ENCODE peak calls at places on chromosomes 4 and X, in ten cellular contexts. One of them, this sample, is unnamed.

GRCh38 chr4:76696109-76696508 is 201.8 kb downstream of the SOWAHB start:
- DNase-seq in body of pancreas: no peak
- DNase-seq in dorsolateral prefrontal cortex: no peak
- DNase-seq in fibroblast of the aortic adventitia: peak
- DNase-seq in activated T-cell treated with anti-CD3 and anti-CD28 coated beads, Interleukin-2, amount 50 U/mL, for 72 hours: no peak
- DNase-seq in iris pigment epithelial cell: no peak
- DNase-seq in GM13977: no peak
- DNase-seq in effector memory CD8-positive, alpha-beta T cell: no peak
- DNase-seq in activated CD8-positive, alpha-beta memory T cell treated with anti-CD3 and anti-CD28 coated beads, Interleukin-2, amount 50 U/mL, for 4 hours: no peak
- DNase-seq in lower lobe of right lung: no peak
- DNase-seq in this sample: peak

GRCh38 chrX:153644356-153645125 is 2.5 kb upstream of the DUSP9 start:
- DNase-seq in body of pancreas: no peak
- DNase-seq in fibroblast of the aortic adventitia: no peak
- DNase-seq in iris pigment epithelial cell: no peak
- DNase-seq in activated T-cell treated with anti-CD3 and anti-CD28 coated beads, Interleukin-2, amount 50 U/mL, for 72 hours: no peak
- DNase-seq in dorsolateral prefrontal cortex: no peak
- DNase-seq in lower lobe of right lung: no peak
- DNase-seq in GM13977: no peak
- DNase-seq in effector memory CD8-positive, alpha-beta T cell: no peak
- DNase-seq in activated CD8-positive, alpha-beta memory T cell treated with anti-CD3 and anti-CD28 coated beads, Interleukin-2, amount 50 U/mL, for 4 hours: no peak
- DNase-seq in this sample: peak

GRCh38 chr4:177546745-177547144 is 104.5 kb upstream of the AGA start:
- DNase-seq in activated CD8-positive, alpha-beta memory T cell treated with anti-CD3 and anti-CD28 coated beads, Interleukin-2, amount 50 U/mL, for 4 hours: no peak
- DNase-seq in lower lobe of right lung: no peak
- DNase-seq in effector memory CD8-positive, alpha-beta T cell: no peak
- DNase-seq in activated T-cell treated with anti-CD3 and anti-CD28 coated beads, Interleukin-2, amount 50 U/mL, for 72 hours: no peak
- DNase-seq in body of pancreas: no peak
- DNase-seq in fibroblast of the aortic adventitia: no peak
- DNase-seq in iris pigment epithelial cell: no peak
- DNase-seq in dorsolateral prefrontal cortex: no peak
- DNase-seq in GM13977: no peak
- DNase-seq in this sample: no peak

GRCh38 chr4:135201081-135201480 is 999.5 kb upstream of the PABPC4L start:
- DNase-seq in dorsolateral prefrontal cortex: no peak
- DNase-seq in activated T-cell treated with anti-CD3 and anti-CD28 coated beads, Interleukin-2, amount 50 U/mL, for 72 hours: no peak
- DNase-seq in GM13977: no peak
- DNase-seq in lower lobe of right lung: no peak
- DNase-seq in body of pancreas: no peak
- DNase-seq in activated CD8-positive, alpha-beta memory T cell treated with anti-CD3 and anti-CD28 coated beads, Interleukin-2, amount 50 U/mL, for 4 hours: no peak
- DNase-seq in fibroblast of the aortic adventitia: no peak
- DNase-seq in iris pigment epithelial cell: no peak
- DNase-seq in effector memory CD8-positive, alpha-beta T cell: no peak
- DNase-seq in this sample: no peak

GRCh38 chrX:39772057-39772832 is 325.5 kb downstream of the BCOR start:
- DNase-seq in effector memory CD8-positive, alpha-beta T cell: peak
- DNase-seq in GM13977: peak
- DNase-seq in lower lobe of right lung: peak
- DNase-seq in activated CD8-positive, alpha-beta memory T cell treated with anti-CD3 and anti-CD28 coated beads, Interleukin-2, amount 50 U/mL, for 4 hours: peak
- DNase-seq in fibroblast of the aortic adventitia: no peak
- DNase-seq in iris pigment epithelial cell: peak
- DNase-seq in body of pancreas: peak
- DNase-seq in activated T-cell treated with anti-CD3 and anti-CD28 coated beads, Interleukin-2, amount 50 U/mL, for 72 hours: peak
- DNase-seq in dorsolateral prefrontal cortex: no peak
- DNase-seq in this sample: no peak

GRCh38 chr4:97500423-97500822 is 642.9 kb downstream of the STPG2 start:
- DNase-seq in GM13977: peak
- DNase-seq in activated CD8-positive, alpha-beta memory T cell treated with anti-CD3 and anti-CD28 coated beads, Interleukin-2, amount 50 U/mL, for 4 hours: no peak
- DNase-seq in activated T-cell treated with anti-CD3 and anti-CD28 coated beads, Interleukin-2, amount 50 U/mL, for 72 hours: no peak
- DNase-seq in effector memory CD8-positive, alpha-beta T cell: no peak
- DNase-seq in fibroblast of the aortic adventitia: no peak
- DNase-seq in iris pigment epithelial cell: no peak
- DNase-seq in dorsolateral prefrontal cortex: no peak
- DNase-seq in body of pancreas: no peak
- DNase-seq in lower lobe of right lung: no peak
- DNase-seq in this sample: no peak

GRCh38 chrX:130874751-130875150 is 28.3 kb downstream of the ENOX2 start:
- DNase-seq in effector memory CD8-positive, alpha-beta T cell: no peak
- DNase-seq in dorsolateral prefrontal cortex: no peak
- DNase-seq in fibroblast of the aortic adventitia: peak
- DNase-seq in activated CD8-positive, alpha-beta memory T cell treated with anti-CD3 and anti-CD28 coated beads, Interleukin-2, amount 50 U/mL, for 4 hours: no peak
- DNase-seq in iris pigment epithelial cell: peak
- DNase-seq in lower lobe of right lung: no peak
- DNase-seq in GM13977: no peak
- DNase-seq in activated T-cell treated with anti-CD3 and anti-CD28 coated beads, Interleukin-2, amount 50 U/mL, for 72 hours: no peak
- DNase-seq in body of pancreas: no peak
- DNase-seq in this sample: no peak

GRCh38 chr4:87058272-87059073 is 123.7 kb downstream of the AFF1 start:
- DNase-seq in fibroblast of the aortic adventitia: no peak
- DNase-seq in dorsolateral prefrontal cortex: no peak
- DNase-seq in iris pigment epithelial cell: no peak
- DNase-seq in lower lobe of right lung: peak
- DNase-seq in effector memory CD8-positive, alpha-beta T cell: no peak
- DNase-seq in activated CD8-positive, alpha-beta memory T cell treated with anti-CD3 and anti-CD28 coated beads, Interleukin-2, amount 50 U/mL, for 4 hours: peak
- DNase-seq in GM13977: peak
- DNase-seq in activated T-cell treated with anti-CD3 and anti-CD28 coated beads, Interleukin-2, amount 50 U/mL, for 72 hours: peak
- DNase-seq in body of pancreas: peak
- DNase-seq in this sample: peak

GRCh38 chr4:148800943-148801342 is 358.7 kb upstream of the NR3C2 start:
- DNase-seq in activated T-cell treated with anti-CD3 and anti-CD28 coated beads, Interleukin-2, amount 50 U/mL, for 72 hours: no peak
- DNase-seq in lower lobe of right lung: no peak
- DNase-seq in iris pigment epithelial cell: no peak
- DNase-seq in effector memory CD8-positive, alpha-beta T cell: no peak
- DNase-seq in fibroblast of the aortic adventitia: no peak
- DNase-seq in body of pancreas: no peak
- DNase-seq in dorsolateral prefrontal cortex: no peak
- DNase-seq in activated CD8-positive, alpha-beta memory T cell treated with anti-CD3 and anti-CD28 coated beads, Interleukin-2, amount 50 U/mL, for 4 hours: no peak
- DNase-seq in GM13977: no peak
- DNase-seq in this sample: no peak